ENCODE peak calls at places on chromosome 18, in five cellular contexts. N is HepG2, Q is K562, T is GM12878, V is SK-N-SH. W is an unnamed sample.

GRCh38 chr18:76491436-76491800 is 3.6 kb downstream of the ZNF516 start:
- DNase-seq in N (peak), Q (no peak), T (no peak), V (peak), W (peak)

GRCh38 chr18:32469691-32470131 is 971 bp downstream of the GAREM1 start:
- DNase-seq in N (no peak), Q (no peak), T (no peak), V (no peak), W (peak)

GRCh38 chr18:7338846-7339245 is 108.0 kb downstream of the LRRC30 start:
- DNase-seq in N (no peak), Q (no peak), T (no peak), V (no peak), W (no peak)

GRCh38 chr18:9992300-9992987 is 78.6 kb downstream of the VAPA start:
- DNase-seq in N (no peak), Q (no peak), T (no peak), V (no peak), W (no peak)

GRCh38 chr18:12282436-12283039 is 25.5 kb upstream of the TUBB6 start:
- DNase-seq in N (peak), Q (no peak), T (no peak), V (no peak), W (no peak)

GRCh38 chr18:51778115-51778514 is 561.9 kb upstream of the DCC start:
- DNase-seq in N (no peak), Q (no peak), T (no peak), V (no peak), W (no peak)

GRCh38 chr18:51076503-51076902 is 46.5 kb downstream of the SMAD4 start:
- DNase-seq in N (no peak), Q (no peak), T (no peak), V (no peak), W (no peak)

GRCh38 chr18:28041366-28041765 is 135.6 kb downstream of the CDH2 start:
- DNase-seq in N (no peak), Q (no peak), T (no peak), V (peak), W (no peak)

GRCh38 chr18:59540356-59540755 is 156.9 kb downstream of the CCBE1 start:
- DNase-seq in N (no peak), Q (no peak), T (no peak), V (no peak), W (no peak)

GRCh38 chr18:3799515-3799914 is 349.5 kb downstream of the TGIF1 start:
- DNase-seq in N (no peak), Q (no peak), T (no peak), V (no peak), W (no peak)

GRCh38 chr18:55396267-55396905 is 191.6 kb downstream of the TCF4 start:
- DNase-seq in N (no peak), Q (no peak), T (no peak), V (no peak), W (no peak)

GRCh38 chr18:77124452-77124922 is 8.1 kb downstream of the MBP start:
- DNase-seq in N (no peak), Q (no peak), T (peak), V (no peak), W (no peak)

GRCh38 chr18:57881818-57882413 is 78.8 kb upstream of the ATP8B1 start:
- DNase-seq in N (peak), Q (peak), T (peak), V (peak), W (peak)

GRCh38 chr18:32438173-32438572 is 32.5 kb downstream of the GAREM1 start:
- DNase-seq in N (no peak), Q (no peak), T (no peak), V (peak), W (no peak)

GRCh38 chr18:57542801-57543427 is 43.6 kb downstream of the FECH start:
- DNase-seq in N (no peak), Q (no peak), T (no peak), V (peak), W (no peak)

GRCh38 chr18:47263197-47263827 is 11.9 kb upstream of the SKOR2 start:
- DNase-seq in N (no peak), Q (peak), T (no peak), V (peak), W (no peak)

GRCh38 chr18:53755914-53756606 is 468.4 kb downstream of the MBD2 start:
- DNase-seq in N (no peak), Q (no peak), T (no peak), V (no peak), W (no peak)

GRCh38 chr18:73791081-73791480 is 356.6 kb downstream of the FBXO15 start:
- DNase-seq in N (no peak), Q (no peak), T (no peak), V (no peak), W (no peak)

GRCh38 chr18:38025433-38026038 is 459.9 kb upstream of the CELF4 start:
- DNase-seq in N (no peak), Q (no peak), T (no peak), V (no peak), W (no peak)

GRCh38 chr18:10121028-10121427 is 207.2 kb downstream of the VAPA start:
- DNase-seq in N (no peak), Q (no peak), T (no peak), V (no peak), W (no peak)

GRCh38 chr18:21342372-21342771 is 100.3 kb downstream of the GREB1L start:
- DNase-seq in N (no peak), Q (no peak), T (no peak), V (no peak), W (no peak)

GRCh38 chr18:79877163-79878091 is 74.0 kb downstream of the SLC66A2 start:
- DNase-seq in N (no peak), Q (no peak), T (no peak), V (peak), W (no peak)

GRCh38 chr18:27030403-27030802 is 154.7 kb downstream of the CHST9 start:
- DNase-seq in N (no peak), Q (no peak), T (no peak), V (no peak), W (no peak)

GRCh38 chr18:78766651-78767533 is 212.7 kb upstream of the SALL3 start:
- DNase-seq in N (no peak), Q (no peak), T (no peak), V (no peak), W (no peak)

GRCh38 chr18:78764544-78764943 is 215.1 kb upstream of the SALL3 start:
- DNase-seq in N (no peak), Q (no peak), T (no peak), V (no peak), W (no peak)

GRCh38 chr18:78765637-78766281 is 213.9 kb upstream of the SALL3 start:
- DNase-seq in N (no peak), Q (no peak), T (no peak), V (no peak), W (no peak)

GRCh38 chr18:78765142-78765541 is 214.5 kb upstream of the SALL3 start:
- DNase-seq in N (no peak), Q (no peak), T (no peak), V (no peak), W (no peak)

DNA sequence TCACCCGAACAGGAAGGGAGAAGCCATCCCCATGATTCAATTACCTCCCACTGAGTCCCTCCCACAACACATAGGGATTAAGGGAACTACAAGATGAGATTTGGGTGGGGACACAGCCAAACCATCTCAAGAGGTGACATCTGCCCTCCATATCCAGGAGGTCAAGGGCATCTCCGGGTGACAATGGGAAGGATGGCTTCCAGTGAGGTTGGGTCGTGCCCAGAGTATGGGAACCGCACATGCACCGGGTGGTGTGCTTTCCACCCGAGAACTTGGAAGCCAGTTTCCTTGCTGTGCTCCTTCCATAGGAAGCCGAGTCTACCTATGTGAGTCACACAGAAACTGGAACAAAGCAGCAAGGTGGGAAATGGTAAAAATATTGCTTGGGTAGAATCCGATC is 216.9 kb upstream of the SALL3 start:
- DNase-seq in N (no peak), Q (no peak), T (no peak), V (no peak), W (no peak)
- TF ChIP-seq FOXM1 in N (no peak), Q (no peak), T (no peak), V (no peak), W (no peak)

GRCh38 chr18:48924621-48925601 is 25.9 kb downstream of the SMAD7 start:
- DNase-seq in N (no peak), Q (peak), T (no peak), V (no peak), W (no peak)
- TF ChIP-seq FOXM1 in N (no peak), Q (no peak), T (no peak), V (no peak), W (no peak)

GRCh38 chr18:35533916-35534315 is 36.2 kb upstream of the INO80C start:
- DNase-seq in N (no peak), Q (no peak), T (no peak), V (no peak), W (no peak)

GRCh38 chr18:35524236-35524635 is 26.5 kb upstream of the INO80C start:
- DNase-seq in N (no peak), Q (no peak), T (no peak), V (no peak), W (no peak)

GRCh38 chr18:35525795-35526475 is 28.2 kb upstream of the INO80C start:
- DNase-seq in N (no peak), Q (no peak), T (no peak), V (no peak), W (no peak)

GRCh38 chr18:35526476-35527120 is 28.8 kb upstream of the INO80C start:
- DNase-seq in N (no peak), Q (peak), T (no peak), V (no peak), W (no peak)

GRCh38 chr18:35528749-35529274 is 31.1 kb upstream of the INO80C start:
- DNase-seq in N (no peak), Q (peak), T (no peak), V (no peak), W (no peak)
- TF ChIP-seq FOXM1 in N (no peak), Q (no peak), T (no peak), V (no peak), W (no peak)

DNA sequence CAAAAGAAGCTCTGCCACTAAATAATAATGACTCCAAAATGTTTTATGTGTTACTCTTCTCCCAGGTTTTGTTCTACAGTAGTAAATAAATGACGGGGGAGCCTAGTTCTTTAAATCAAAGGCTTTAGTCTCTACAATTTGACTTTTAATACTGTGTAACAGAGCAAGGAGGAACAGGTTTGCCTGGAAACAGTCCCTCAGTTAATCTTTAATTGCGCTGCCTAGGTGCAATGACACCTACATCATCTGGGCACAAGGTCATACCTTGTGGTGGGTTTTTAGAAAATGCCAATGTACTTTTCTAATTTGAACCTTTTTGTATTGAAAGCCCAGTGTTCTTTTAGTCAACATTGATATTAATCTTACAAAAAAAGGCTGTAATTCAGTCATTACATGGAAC is 287.3 kb upstream of the SETBP1 start:
- DNase-seq in N (no peak), Q (no peak), T (no peak), V (no peak), W (no peak)
- TF ChIP-seq FOXM1 in N (no peak), Q (no peak), T (no peak), V (no peak), W (no peak)

GRCh38 chr18:36672437-36673344 is 156.1 kb downstream of the TPGS2 start:
- DNase-seq in N (no peak), Q (no peak), T (no peak), V (no peak), W (peak)
- TF ChIP-seq FOXM1 in N (no peak), Q (no peak), T (no peak), V (no peak), W (no peak)

DNA sequence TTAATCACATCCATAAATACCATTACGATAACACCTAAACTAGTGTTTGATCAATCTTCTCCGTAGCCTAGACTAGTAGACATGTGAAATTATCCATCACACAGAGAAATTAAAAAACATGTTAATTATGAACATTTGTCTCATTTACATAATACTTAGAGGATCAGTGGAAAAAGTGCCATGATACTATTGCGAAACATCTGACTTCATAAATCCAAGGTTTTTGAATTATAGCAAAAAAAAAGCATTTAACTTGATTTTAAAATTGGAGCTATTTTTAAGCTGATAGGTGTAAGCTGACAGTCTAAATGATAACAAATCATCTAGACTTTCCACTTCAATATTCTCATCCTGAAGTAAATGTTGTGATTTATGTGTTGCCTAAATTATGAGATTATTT is 51.6 kb downstream of the CBLN2 start:
- DNase-seq in N (no peak), Q (no peak), T (no peak), V (no peak), W (no peak)
- TF ChIP-seq FOXM1 in N (no peak), Q (no peak), T (no peak), V (no peak), W (no peak)

DNA sequence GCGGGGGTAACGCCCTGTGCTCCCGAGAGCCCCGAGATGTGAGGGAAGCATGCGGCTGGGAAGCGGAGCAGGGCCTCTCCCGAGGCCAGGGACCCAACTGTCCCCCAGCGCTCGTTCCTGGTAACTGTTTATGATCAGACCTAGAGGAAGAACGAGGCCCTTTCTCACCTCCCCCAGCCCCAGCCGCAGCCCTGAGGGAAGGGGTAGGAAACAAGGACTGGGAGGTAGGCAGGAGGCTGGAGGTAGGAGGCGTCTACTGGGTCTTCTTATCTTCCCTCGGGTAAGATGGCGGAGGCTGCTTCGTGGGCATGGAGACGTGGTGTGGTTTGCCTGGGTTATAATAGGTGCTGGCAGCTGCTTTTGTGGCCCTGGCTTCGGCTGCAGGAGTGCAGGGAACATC is 335.8 kb downstream of the ZNF521 start:
- DNase-seq in N (no peak), Q (no peak), T (no peak), V (no peak), W (no peak)
- TF ChIP-seq FOXM1 in N (no peak), Q (no peak), T (no peak), V (no peak), W (no peak)

GRCh38 chr18:31241900-31242409 is 76.0 kb upstream of the DSG1 start:
- DNase-seq in N (peak), Q (peak), T (no peak), V (peak), W (peak)
- TF ChIP-seq FOXM1 in N (no peak), Q (no peak), T (no peak), V (no peak), W (no peak)

GRCh38 chr18:67094123-67094522 is 422.4 kb downstream of the DSEL start:
- DNase-seq in N (no peak), Q (no peak), T (no peak), V (no peak), W (no peak)

GRCh38 chr18:67092141-67092540 is 424.4 kb downstream of the DSEL start:
- DNase-seq in N (no peak), Q (no peak), T (no peak), V (no peak), W (no peak)
- TF ChIP-seq FOXM1 in N (no peak), Q (no peak), T (no peak), V (no peak), W (no peak)

GRCh38 chr18:46184296-46185080 is 80.3 kb downstream of the HAUS1 start:
- DNase-seq in N (no peak), Q (no peak), T (no peak), V (no peak), W (no peak)
- TF ChIP-seq FOXM1 in N (no peak), Q (no peak), T (no peak), V (no peak), W (no peak)

W was measured in HEK293T.